ENCODE peak calls at places on chromosomes 6 and 20, in seven cellular contexts. One of them, this sample, is unnamed.

GRCh38 chr6:87274660-87275273 is 47.6 kb upstream of the SMIM8 start:
- DNase-seq in activated effector memory CD4-positive, alpha-beta T cell treated with anti-CD3 and anti-CD28 coated beads, Interleukin-2, amount 50 U/mL, for 16 hours: no peak
- DNase-seq in hypothalamus: no peak
- DNase-seq in IMR-90: peak; percentile 82
- DNase-seq in activated naive CD8-positive, alpha-beta T cell treated with anti-CD3 and anti-CD28 coated beads, Interleukin-2, amount 50 U/mL, for 24 hours: no peak
- DNase-seq in NCI-H1092 treated with DMSO at 0.1 percent for 48 hours: no peak
- DNase-seq in stimulated activated CD8-positive, alpha-beta memory T cell treated with anti-CD3 and anti-CD28 coated beads, Interleukin-12 subunit alpha, Interleukin-12 subunit beta, amount 100 ng/mL, for 4 hours: no peak
- DNase-seq in this sample: no peak

GRCh38 chr6:147950623-147950987 is 392.0 kb upstream of the SASH1 start:
- DNase-seq in NCI-H1092 treated with DMSO at 0.1 percent for 48 hours: no peak
- DNase-seq in stimulated activated CD8-positive, alpha-beta memory T cell treated with anti-CD3 and anti-CD28 coated beads, Interleukin-12 subunit alpha, Interleukin-12 subunit beta, amount 100 ng/mL, for 4 hours: no peak
- DNase-seq in IMR-90: peak; percentile 21
- DNase-seq in hypothalamus: no peak
- DNase-seq in activated naive CD8-positive, alpha-beta T cell treated with anti-CD3 and anti-CD28 coated beads, Interleukin-2, amount 50 U/mL, for 24 hours: no peak
- DNase-seq in activated effector memory CD4-positive, alpha-beta T cell treated with anti-CD3 and anti-CD28 coated beads, Interleukin-2, amount 50 U/mL, for 16 hours: no peak
- DNase-seq in this sample: no peak

GRCh38 chr6:157571995-157572394 is 191.0 kb downstream of the ZDHHC14 start:
- DNase-seq in activated naive CD8-positive, alpha-beta T cell treated with anti-CD3 and anti-CD28 coated beads, Interleukin-2, amount 50 U/mL, for 24 hours: no peak
- DNase-seq in NCI-H1092 treated with DMSO at 0.1 percent for 48 hours: no peak
- DNase-seq in stimulated activated CD8-positive, alpha-beta memory T cell treated with anti-CD3 and anti-CD28 coated beads, Interleukin-12 subunit alpha, Interleukin-12 subunit beta, amount 100 ng/mL, for 4 hours: no peak
- DNase-seq in hypothalamus: no peak
- DNase-seq in activated effector memory CD4-positive, alpha-beta T cell treated with anti-CD3 and anti-CD28 coated beads, Interleukin-2, amount 50 U/mL, for 16 hours: no peak
- DNase-seq in IMR-90: no peak
- DNase-seq in this sample: no peak

GRCh38 chr6:170152989-170153388 is 137.9 kb downstream of the DLL1 start:
- DNase-seq in NCI-H1092 treated with DMSO at 0.1 percent for 48 hours: peak; percentile 96
- DNase-seq in activated effector memory CD4-positive, alpha-beta T cell treated with anti-CD3 and anti-CD28 coated beads, Interleukin-2, amount 50 U/mL, for 16 hours: no peak
- DNase-seq in activated naive CD8-positive, alpha-beta T cell treated with anti-CD3 and anti-CD28 coated beads, Interleukin-2, amount 50 U/mL, for 24 hours: no peak
- DNase-seq in IMR-90: no peak
- DNase-seq in hypothalamus: no peak
- DNase-seq in stimulated activated CD8-positive, alpha-beta memory T cell treated with anti-CD3 and anti-CD28 coated beads, Interleukin-12 subunit alpha, Interleukin-12 subunit beta, amount 100 ng/mL, for 4 hours: no peak
- DNase-seq in this sample: no peak

GRCh38 chr6:35640017-35640664 is 48.6 kb downstream of the FKBP5 start:
- DNase-seq in activated naive CD8-positive, alpha-beta T cell treated with anti-CD3 and anti-CD28 coated beads, Interleukin-2, amount 50 U/mL, for 24 hours: no peak
- DNase-seq in NCI-H1092 treated with DMSO at 0.1 percent for 48 hours: no peak
- DNase-seq in activated effector memory CD4-positive, alpha-beta T cell treated with anti-CD3 and anti-CD28 coated beads, Interleukin-2, amount 50 U/mL, for 16 hours: no peak
- DNase-seq in stimulated activated CD8-positive, alpha-beta memory T cell treated with anti-CD3 and anti-CD28 coated beads, Interleukin-12 subunit alpha, Interleukin-12 subunit beta, amount 100 ng/mL, for 4 hours: no peak
- DNase-seq in hypothalamus: no peak
- DNase-seq in IMR-90: peak; percentile 62
- DNase-seq in this sample: no peak

GRCh38 chr6:16064687-16065086 is 64.2 kb upstream of the MYLIP start:
- DNase-seq in stimulated activated CD8-positive, alpha-beta memory T cell treated with anti-CD3 and anti-CD28 coated beads, Interleukin-12 subunit alpha, Interleukin-12 subunit beta, amount 100 ng/mL, for 4 hours: no peak
- DNase-seq in NCI-H1092 treated with DMSO at 0.1 percent for 48 hours: peak; percentile 66
- DNase-seq in activated naive CD8-positive, alpha-beta T cell treated with anti-CD3 and anti-CD28 coated beads, Interleukin-2, amount 50 U/mL, for 24 hours: no peak
- DNase-seq in hypothalamus: no peak
- DNase-seq in activated effector memory CD4-positive, alpha-beta T cell treated with anti-CD3 and anti-CD28 coated beads, Interleukin-2, amount 50 U/mL, for 16 hours: no peak
- DNase-seq in IMR-90: no peak
- DNase-seq in this sample: no peak

GRCh38 chr20:38790210-38791053 is 15.1 kb upstream of the PPP1R16B start:
- DNase-seq in activated effector memory CD4-positive, alpha-beta T cell treated with anti-CD3 and anti-CD28 coated beads, Interleukin-2, amount 50 U/mL, for 16 hours: peak; percentile 77
- DNase-seq in stimulated activated CD8-positive, alpha-beta memory T cell treated with anti-CD3 and anti-CD28 coated beads, Interleukin-12 subunit alpha, Interleukin-12 subunit beta, amount 100 ng/mL, for 4 hours: no peak
- DNase-seq in hypothalamus: no peak
- DNase-seq in activated naive CD8-positive, alpha-beta T cell treated with anti-CD3 and anti-CD28 coated beads, Interleukin-2, amount 50 U/mL, for 24 hours: no peak
- DNase-seq in IMR-90: peak; percentile 38
- DNase-seq in NCI-H1092 treated with DMSO at 0.1 percent for 48 hours: no peak
- DNase-seq in this sample: peak; percentile 13

GRCh38 chr6:160112628-160113294 is 8.9 kb upstream of the SLC22A1 start:
- DNase-seq in NCI-H1092 treated with DMSO at 0.1 percent for 48 hours: no peak
- DNase-seq in stimulated activated CD8-positive, alpha-beta memory T cell treated with anti-CD3 and anti-CD28 coated beads, Interleukin-12 subunit alpha, Interleukin-12 subunit beta, amount 100 ng/mL, for 4 hours: no peak
- DNase-seq in activated naive CD8-positive, alpha-beta T cell treated with anti-CD3 and anti-CD28 coated beads, Interleukin-2, amount 50 U/mL, for 24 hours: no peak
- DNase-seq in hypothalamus: no peak
- DNase-seq in activated effector memory CD4-positive, alpha-beta T cell treated with anti-CD3 and anti-CD28 coated beads, Interleukin-2, amount 50 U/mL, for 16 hours: no peak
- DNase-seq in IMR-90: no peak
- DNase-seq in this sample: no peak

GRCh38 chr20:51749674-51750036 is 18.5 kb downstream of the ATP9A start:
- DNase-seq in hypothalamus: no peak
- DNase-seq in activated effector memory CD4-positive, alpha-beta T cell treated with anti-CD3 and anti-CD28 coated beads, Interleukin-2, amount 50 U/mL, for 16 hours: no peak
- DNase-seq in IMR-90: peak; percentile 79
- DNase-seq in NCI-H1092 treated with DMSO at 0.1 percent for 48 hours: no peak
- DNase-seq in activated naive CD8-positive, alpha-beta T cell treated with anti-CD3 and anti-CD28 coated beads, Interleukin-2, amount 50 U/mL, for 24 hours: no peak
- DNase-seq in stimulated activated CD8-positive, alpha-beta memory T cell treated with anti-CD3 and anti-CD28 coated beads, Interleukin-12 subunit alpha, Interleukin-12 subunit beta, amount 100 ng/mL, for 4 hours: no peak
- DNase-seq in this sample: no peak

GRCh38 chr20:57197352-57198198 is 68.9 kb downstream of the BMP7 start:
- DNase-seq in activated effector memory CD4-positive, alpha-beta T cell treated with anti-CD3 and anti-CD28 coated beads, Interleukin-2, amount 50 U/mL, for 16 hours: no peak
- DNase-seq in hypothalamus: no peak
- DNase-seq in stimulated activated CD8-positive, alpha-beta memory T cell treated with anti-CD3 and anti-CD28 coated beads, Interleukin-12 subunit alpha, Interleukin-12 subunit beta, amount 100 ng/mL, for 4 hours: no peak
- DNase-seq in IMR-90: no peak
- DNase-seq in activated naive CD8-positive, alpha-beta T cell treated with anti-CD3 and anti-CD28 coated beads, Interleukin-2, amount 50 U/mL, for 24 hours: no peak
- DNase-seq in NCI-H1092 treated with DMSO at 0.1 percent for 48 hours: no peak
- DNase-seq in this sample: no peak

GRCh38 chr6:119148102-119148824 is 69.8 kb upstream of the FAM184A start:
- DNase-seq in stimulated activated CD8-positive, alpha-beta memory T cell treated with anti-CD3 and anti-CD28 coated beads, Interleukin-12 subunit alpha, Interleukin-12 subunit beta, amount 100 ng/mL, for 4 hours: no peak
- DNase-seq in activated effector memory CD4-positive, alpha-beta T cell treated with anti-CD3 and anti-CD28 coated beads, Interleukin-2, amount 50 U/mL, for 16 hours: no peak
- DNase-seq in activated naive CD8-positive, alpha-beta T cell treated with anti-CD3 and anti-CD28 coated beads, Interleukin-2, amount 50 U/mL, for 24 hours: no peak
- DNase-seq in IMR-90: peak; percentile 83
- DNase-seq in NCI-H1092 treated with DMSO at 0.1 percent for 48 hours: peak; percentile 8
- DNase-seq in hypothalamus: peak; percentile 10
- DNase-seq in this sample: no peak

GRCh38 chr20:20407891-20408805 is 40.2 kb downstream of the INSM1 start:
- DNase-seq in IMR-90: peak; percentile 35
- DNase-seq in activated naive CD8-positive, alpha-beta T cell treated with anti-CD3 and anti-CD28 coated beads, Interleukin-2, amount 50 U/mL, for 24 hours: no peak
- DNase-seq in NCI-H1092 treated with DMSO at 0.1 percent for 48 hours: peak; percentile 52
- DNase-seq in hypothalamus: no peak
- DNase-seq in activated effector memory CD4-positive, alpha-beta T cell treated with anti-CD3 and anti-CD28 coated beads, Interleukin-2, amount 50 U/mL, for 16 hours: no peak
- DNase-seq in stimulated activated CD8-positive, alpha-beta memory T cell treated with anti-CD3 and anti-CD28 coated beads, Interleukin-12 subunit alpha, Interleukin-12 subunit beta, amount 100 ng/mL, for 4 hours: no peak
- DNase-seq in this sample: no peak

GRCh38 chr6:144778773-144779531 is 493.8 kb downstream of the UTRN start:
- DNase-seq in IMR-90: no peak
- DNase-seq in activated naive CD8-positive, alpha-beta T cell treated with anti-CD3 and anti-CD28 coated beads, Interleukin-2, amount 50 U/mL, for 24 hours: no peak
- DNase-seq in stimulated activated CD8-positive, alpha-beta memory T cell treated with anti-CD3 and anti-CD28 coated beads, Interleukin-12 subunit alpha, Interleukin-12 subunit beta, amount 100 ng/mL, for 4 hours: no peak
- DNase-seq in NCI-H1092 treated with DMSO at 0.1 percent for 48 hours: no peak
- DNase-seq in activated effector memory CD4-positive, alpha-beta T cell treated with anti-CD3 and anti-CD28 coated beads, Interleukin-2, amount 50 U/mL, for 16 hours: no peak
- DNase-seq in hypothalamus: no peak
- DNase-seq in this sample: no peak

GRCh38 chr6:13453771-13454251 is 33.6 kb downstream of the GFOD1 start:
- DNase-seq in activated effector memory CD4-positive, alpha-beta T cell treated with anti-CD3 and anti-CD28 coated beads, Interleukin-2, amount 50 U/mL, for 16 hours: peak; percentile 72
- DNase-seq in activated naive CD8-positive, alpha-beta T cell treated with anti-CD3 and anti-CD28 coated beads, Interleukin-2, amount 50 U/mL, for 24 hours: peak; percentile 40
- DNase-seq in hypothalamus: no peak
- DNase-seq in IMR-90: peak; percentile 49
- DNase-seq in stimulated activated CD8-positive, alpha-beta memory T cell treated with anti-CD3 and anti-CD28 coated beads, Interleukin-12 subunit alpha, Interleukin-12 subunit beta, amount 100 ng/mL, for 4 hours: no peak
- DNase-seq in NCI-H1092 treated with DMSO at 0.1 percent for 48 hours: no peak
- DNase-seq in this sample: no peak

GRCh38 chr6:21241231-21242130 is 352.1 kb upstream of the SOX4 start:
- DNase-seq in stimulated activated CD8-positive, alpha-beta memory T cell treated with anti-CD3 and anti-CD28 coated beads, Interleukin-12 subunit alpha, Interleukin-12 subunit beta, amount 100 ng/mL, for 4 hours: no peak
- DNase-seq in activated effector memory CD4-positive, alpha-beta T cell treated with anti-CD3 and anti-CD28 coated beads, Interleukin-2, amount 50 U/mL, for 16 hours: no peak
- DNase-seq in NCI-H1092 treated with DMSO at 0.1 percent for 48 hours: no peak
- DNase-seq in IMR-90: no peak
- DNase-seq in hypothalamus: no peak
- DNase-seq in activated naive CD8-positive, alpha-beta T cell treated with anti-CD3 and anti-CD28 coated beads, Interleukin-2, amount 50 U/mL, for 24 hours: no peak
- DNase-seq in this sample: no peak

GRCh38 chr6:116387374-116387773 is 16.6 kb downstream of the DSE start:
- DNase-seq in activated naive CD8-positive, alpha-beta T cell treated with anti-CD3 and anti-CD28 coated beads, Interleukin-2, amount 50 U/mL, for 24 hours: no peak
- DNase-seq in stimulated activated CD8-positive, alpha-beta memory T cell treated with anti-CD3 and anti-CD28 coated beads, Interleukin-12 subunit alpha, Interleukin-12 subunit beta, amount 100 ng/mL, for 4 hours: no peak
- DNase-seq in hypothalamus: no peak
- DNase-seq in activated effector memory CD4-positive, alpha-beta T cell treated with anti-CD3 and anti-CD28 coated beads, Interleukin-2, amount 50 U/mL, for 16 hours: no peak
- DNase-seq in IMR-90: peak; percentile 90
- DNase-seq in NCI-H1092 treated with DMSO at 0.1 percent for 48 hours: no peak
- DNase-seq in this sample: no peak

GRCh38 chr6:15491255-15491985 is 171.4 kb downstream of the DTNBP1 start:
- DNase-seq in stimulated activated CD8-positive, alpha-beta memory T cell treated with anti-CD3 and anti-CD28 coated beads, Interleukin-12 subunit alpha, Interleukin-12 subunit beta, amount 100 ng/mL, for 4 hours: peak; percentile 39
- DNase-seq in hypothalamus: peak; percentile 58
- DNase-seq in activated naive CD8-positive, alpha-beta T cell treated with anti-CD3 and anti-CD28 coated beads, Interleukin-2, amount 50 U/mL, for 24 hours: peak; percentile 71
- DNase-seq in NCI-H1092 treated with DMSO at 0.1 percent for 48 hours: no peak
- DNase-seq in activated effector memory CD4-positive, alpha-beta T cell treated with anti-CD3 and anti-CD28 coated beads, Interleukin-2, amount 50 U/mL, for 16 hours: peak; percentile 86
- DNase-seq in IMR-90: peak; percentile 78
- DNase-seq in this sample: peak; percentile 37

GRCh38 chr20:21389368-21389767 is 8.0 kb downstream of the NKX2-4 start:
- DNase-seq in hypothalamus: no peak
- DNase-seq in activated naive CD8-positive, alpha-beta T cell treated with anti-CD3 and anti-CD28 coated beads, Interleukin-2, amount 50 U/mL, for 24 hours: no peak
- DNase-seq in stimulated activated CD8-positive, alpha-beta memory T cell treated with anti-CD3 and anti-CD28 coated beads, Interleukin-12 subunit alpha, Interleukin-12 subunit beta, amount 100 ng/mL, for 4 hours: no peak
- DNase-seq in activated effector memory CD4-positive, alpha-beta T cell treated with anti-CD3 and anti-CD28 coated beads, Interleukin-2, amount 50 U/mL, for 16 hours: no peak
- DNase-seq in IMR-90: peak; percentile 37
- DNase-seq in NCI-H1092 treated with DMSO at 0.1 percent for 48 hours: no peak
- DNase-seq in this sample: no peak

GRCh38 chr20:5970381-5970780 is 19.9 kb downstream of the MCM8 start:
- DNase-seq in stimulated activated CD8-positive, alpha-beta memory T cell treated with anti-CD3 and anti-CD28 coated beads, Interleukin-12 subunit alpha, Interleukin-12 subunit beta, amount 100 ng/mL, for 4 hours: no peak
- DNase-seq in activated naive CD8-positive, alpha-beta T cell treated with anti-CD3 and anti-CD28 coated beads, Interleukin-2, amount 50 U/mL, for 24 hours: no peak
- DNase-seq in hypothalamus: no peak
- DNase-seq in activated effector memory CD4-positive, alpha-beta T cell treated with anti-CD3 and anti-CD28 coated beads, Interleukin-2, amount 50 U/mL, for 16 hours: no peak
- DNase-seq in NCI-H1092 treated with DMSO at 0.1 percent for 48 hours: no peak
- DNase-seq in IMR-90: no peak
- DNase-seq in this sample: no peak

GRCh38 chr20:15918631-15919030 is 654.6 kb downstream of the KIF16B start:
- DNase-seq in NCI-H1092 treated with DMSO at 0.1 percent for 48 hours: no peak
- DNase-seq in hypothalamus: no peak
- DNase-seq in activated effector memory CD4-positive, alpha-beta T cell treated with anti-CD3 and anti-CD28 coated beads, Interleukin-2, amount 50 U/mL, for 16 hours: no peak
- DNase-seq in activated naive CD8-positive, alpha-beta T cell treated with anti-CD3 and anti-CD28 coated beads, Interleukin-2, amount 50 U/mL, for 24 hours: no peak
- DNase-seq in IMR-90: no peak
- DNase-seq in stimulated activated CD8-positive, alpha-beta memory T cell treated with anti-CD3 and anti-CD28 coated beads, Interleukin-12 subunit alpha, Interleukin-12 subunit beta, amount 100 ng/mL, for 4 hours: no peak
- DNase-seq in this sample: no peak

GRCh38 chr6:97394160-97394748 is 111.2 kb upstream of the MMS22L start:
- DNase-seq in NCI-H1092 treated with DMSO at 0.1 percent for 48 hours: peak; percentile 30
- DNase-seq in activated effector memory CD4-positive, alpha-beta T cell treated with anti-CD3 and anti-CD28 coated beads, Interleukin-2, amount 50 U/mL, for 16 hours: peak; percentile 64
- DNase-seq in activated naive CD8-positive, alpha-beta T cell treated with anti-CD3 and anti-CD28 coated beads, Interleukin-2, amount 50 U/mL, for 24 hours: peak; percentile 34
- DNase-seq in IMR-90: peak; percentile 57
- DNase-seq in stimulated activated CD8-positive, alpha-beta memory T cell treated with anti-CD3 and anti-CD28 coated beads, Interleukin-12 subunit alpha, Interleukin-12 subunit beta, amount 100 ng/mL, for 4 hours: no peak
- DNase-seq in hypothalamus: no peak
- DNase-seq in this sample: peak; percentile 9

GRCh38 chr6:107185570-107185969 is 70.3 kb upstream of the BEND3 start:
- DNase-seq in NCI-H1092 treated with DMSO at 0.1 percent for 48 hours: peak; percentile 50
- DNase-seq in activated effector memory CD4-positive, alpha-beta T cell treated with anti-CD3 and anti-CD28 coated beads, Interleukin-2, amount 50 U/mL, for 16 hours: no peak
- DNase-seq in hypothalamus: no peak
- DNase-seq in IMR-90: peak; percentile 11
- DNase-seq in stimulated activated CD8-positive, alpha-beta memory T cell treated with anti-CD3 and anti-CD28 coated beads, Interleukin-12 subunit alpha, Interleukin-12 subunit beta, amount 100 ng/mL, for 4 hours: no peak
- DNase-seq in activated naive CD8-positive, alpha-beta T cell treated with anti-CD3 and anti-CD28 coated beads, Interleukin-2, amount 50 U/mL, for 24 hours: no peak
- DNase-seq in this sample: no peak

GRCh38 chr6:70369332-70369950 is 43.9 kb upstream of the FAM135A start:
- DNase-seq in NCI-H1092 treated with DMSO at 0.1 percent for 48 hours: peak; percentile 33
- DNase-seq in IMR-90: peak; percentile 68
- DNase-seq in hypothalamus: peak; percentile 23
- DNase-seq in stimulated activated CD8-positive, alpha-beta memory T cell treated with anti-CD3 and anti-CD28 coated beads, Interleukin-12 subunit alpha, Interleukin-12 subunit beta, amount 100 ng/mL, for 4 hours: peak; percentile 14
- DNase-seq in activated effector memory CD4-positive, alpha-beta T cell treated with anti-CD3 and anti-CD28 coated beads, Interleukin-2, amount 50 U/mL, for 16 hours: peak; percentile 86
- DNase-seq in activated naive CD8-positive, alpha-beta T cell treated with anti-CD3 and anti-CD28 coated beads, Interleukin-2, amount 50 U/mL, for 24 hours: peak; percentile 71
- DNase-seq in this sample: peak; percentile 64

GRCh38 chr6:137303436-137303835 is 84.3 kb upstream of the IFNGR1 start:
- DNase-seq in activated effector memory CD4-positive, alpha-beta T cell treated with anti-CD3 and anti-CD28 coated beads, Interleukin-2, amount 50 U/mL, for 16 hours: no peak
- DNase-seq in IMR-90: peak; percentile 44
- DNase-seq in NCI-H1092 treated with DMSO at 0.1 percent for 48 hours: no peak
- DNase-seq in activated naive CD8-positive, alpha-beta T cell treated with anti-CD3 and anti-CD28 coated beads, Interleukin-2, amount 50 U/mL, for 24 hours: no peak
- DNase-seq in hypothalamus: no peak
- DNase-seq in stimulated activated CD8-positive, alpha-beta memory T cell treated with anti-CD3 and anti-CD28 coated beads, Interleukin-12 subunit alpha, Interleukin-12 subunit beta, amount 100 ng/mL, for 4 hours: no peak
- DNase-seq in this sample: no peak

GRCh38 chr20:9672976-9673375 is 158.6 kb downstream of the LAMP5 start:
- DNase-seq in activated effector memory CD4-positive, alpha-beta T cell treated with anti-CD3 and anti-CD28 coated beads, Interleukin-2, amount 50 U/mL, for 16 hours: no peak
- DNase-seq in NCI-H1092 treated with DMSO at 0.1 percent for 48 hours: no peak
- DNase-seq in activated naive CD8-positive, alpha-beta T cell treated with anti-CD3 and anti-CD28 coated beads, Interleukin-2, amount 50 U/mL, for 24 hours: no peak
- DNase-seq in hypothalamus: no peak
- DNase-seq in stimulated activated CD8-positive, alpha-beta memory T cell treated with anti-CD3 and anti-CD28 coated beads, Interleukin-12 subunit alpha, Interleukin-12 subunit beta, amount 100 ng/mL, for 4 hours: no peak
- DNase-seq in IMR-90: no peak
- DNase-seq in this sample: no peak

GRCh38 chr6:90460067-90460466 is 126.8 kb downstream of the MAP3K7 start:
- DNase-seq in activated effector memory CD4-positive, alpha-beta T cell treated with anti-CD3 and anti-CD28 coated beads, Interleukin-2, amount 50 U/mL, for 16 hours: peak; percentile 68
- DNase-seq in stimulated activated CD8-positive, alpha-beta memory T cell treated with anti-CD3 and anti-CD28 coated beads, Interleukin-12 subunit alpha, Interleukin-12 subunit beta, amount 100 ng/mL, for 4 hours: no peak
- DNase-seq in IMR-90: no peak
- DNase-seq in hypothalamus: no peak
- DNase-seq in NCI-H1092 treated with DMSO at 0.1 percent for 48 hours: no peak
- DNase-seq in activated naive CD8-positive, alpha-beta T cell treated with anti-CD3 and anti-CD28 coated beads, Interleukin-2, amount 50 U/mL, for 24 hours: peak; percentile 57
- DNase-seq in this sample: no peak

GRCh38 chr6:150252714-150253444 is 110.0 kb downstream of the PPP1R14C start:
- DNase-seq in NCI-H1092 treated with DMSO at 0.1 percent for 48 hours: no peak
- DNase-seq in IMR-90: peak; percentile 26
- DNase-seq in activated effector memory CD4-positive, alpha-beta T cell treated with anti-CD3 and anti-CD28 coated beads, Interleukin-2, amount 50 U/mL, for 16 hours: no peak
- DNase-seq in stimulated activated CD8-positive, alpha-beta memory T cell treated with anti-CD3 and anti-CD28 coated beads, Interleukin-12 subunit alpha, Interleukin-12 subunit beta, amount 100 ng/mL, for 4 hours: no peak
- DNase-seq in hypothalamus: no peak
- DNase-seq in activated naive CD8-positive, alpha-beta T cell treated with anti-CD3 and anti-CD28 coated beads, Interleukin-2, amount 50 U/mL, for 24 hours: no peak
- DNase-seq in this sample: no peak

GRCh38 chr6:152948150-152948768 is 34.6 kb downstream of the FBXO5 start:
- DNase-seq in NCI-H1092 treated with DMSO at 0.1 percent for 48 hours: peak; percentile 20
- DNase-seq in IMR-90: peak; percentile 52
- DNase-seq in activated naive CD8-positive, alpha-beta T cell treated with anti-CD3 and anti-CD28 coated beads, Interleukin-2, amount 50 U/mL, for 24 hours: no peak
- DNase-seq in activated effector memory CD4-positive, alpha-beta T cell treated with anti-CD3 and anti-CD28 coated beads, Interleukin-2, amount 50 U/mL, for 16 hours: no peak
- DNase-seq in hypothalamus: no peak
- DNase-seq in stimulated activated CD8-positive, alpha-beta memory T cell treated with anti-CD3 and anti-CD28 coated beads, Interleukin-12 subunit alpha, Interleukin-12 subunit beta, amount 100 ng/mL, for 4 hours: no peak
- DNase-seq in this sample: peak; percentile 52

GRCh38 chr6:25041676-25042598 is 106.2 kb upstream of the RIPOR2 start:
- DNase-seq in IMR-90: no peak
- DNase-seq in stimulated activated CD8-positive, alpha-beta memory T cell treated with anti-CD3 and anti-CD28 coated beads, Interleukin-12 subunit alpha, Interleukin-12 subunit beta, amount 100 ng/mL, for 4 hours: no peak
- DNase-seq in activated effector memory CD4-positive, alpha-beta T cell treated with anti-CD3 and anti-CD28 coated beads, Interleukin-2, amount 50 U/mL, for 16 hours: peak; percentile 85
- DNase-seq in activated naive CD8-positive, alpha-beta T cell treated with anti-CD3 and anti-CD28 coated beads, Interleukin-2, amount 50 U/mL, for 24 hours: peak; percentile 43
- DNase-seq in hypothalamus: no peak
- DNase-seq in NCI-H1092 treated with DMSO at 0.1 percent for 48 hours: no peak
- DNase-seq in this sample: peak; percentile 53

GRCh38 chr6:166927942-166928643 is 28.3 kb downstream of the RNASET2 start:
- DNase-seq in stimulated activated CD8-positive, alpha-beta memory T cell treated with anti-CD3 and anti-CD28 coated beads, Interleukin-12 subunit alpha, Interleukin-12 subunit beta, amount 100 ng/mL, for 4 hours: no peak
- DNase-seq in hypothalamus: no peak
- DNase-seq in NCI-H1092 treated with DMSO at 0.1 percent for 48 hours: no peak
- DNase-seq in activated effector memory CD4-positive, alpha-beta T cell treated with anti-CD3 and anti-CD28 coated beads, Interleukin-2, amount 50 U/mL, for 16 hours: no peak
- DNase-seq in IMR-90: no peak
- DNase-seq in activated naive CD8-positive, alpha-beta T cell treated with anti-CD3 and anti-CD28 coated beads, Interleukin-2, amount 50 U/mL, for 24 hours: no peak
- DNase-seq in this sample: no peak

GRCh38 chr20:49104365-49104648 is 58.2 kb downstream of the CSE1L start:
- DNase-seq in activated naive CD8-positive, alpha-beta T cell treated with anti-CD3 and anti-CD28 coated beads, Interleukin-2, amount 50 U/mL, for 24 hours: no peak
- DNase-seq in hypothalamus: no peak
- DNase-seq in activated effector memory CD4-positive, alpha-beta T cell treated with anti-CD3 and anti-CD28 coated beads, Interleukin-2, amount 50 U/mL, for 16 hours: no peak
- DNase-seq in stimulated activated CD8-positive, alpha-beta memory T cell treated with anti-CD3 and anti-CD28 coated beads, Interleukin-12 subunit alpha, Interleukin-12 subunit beta, amount 100 ng/mL, for 4 hours: no peak
- DNase-seq in IMR-90: no peak
- DNase-seq in NCI-H1092 treated with DMSO at 0.1 percent for 48 hours: no peak
- DNase-seq in this sample: no peak

GRCh38 chr20:49846206-49846807 is 33.7 kb downstream of the SLC9A8 start:
- DNase-seq in IMR-90: peak; percentile 58
- DNase-seq in hypothalamus: no peak
- DNase-seq in activated effector memory CD4-positive, alpha-beta T cell treated with anti-CD3 and anti-CD28 coated beads, Interleukin-2, amount 50 U/mL, for 16 hours: peak; percentile 70
- DNase-seq in activated naive CD8-positive, alpha-beta T cell treated with anti-CD3 and anti-CD28 coated beads, Interleukin-2, amount 50 U/mL, for 24 hours: peak; percentile 57
- DNase-seq in NCI-H1092 treated with DMSO at 0.1 percent for 48 hours: peak; percentile 59
- DNase-seq in stimulated activated CD8-positive, alpha-beta memory T cell treated with anti-CD3 and anti-CD28 coated beads, Interleukin-12 subunit alpha, Interleukin-12 subunit beta, amount 100 ng/mL, for 4 hours: no peak
- DNase-seq in this sample: peak; percentile 23

GRCh38 chr6:96898241-96898851 is 655 bp upstream of the NDUFAF4 start:
- DNase-seq in IMR-90: peak; percentile 34
- DNase-seq in NCI-H1092 treated with DMSO at 0.1 percent for 48 hours: peak; percentile 33
- DNase-seq in hypothalamus: no peak
- DNase-seq in activated naive CD8-positive, alpha-beta T cell treated with anti-CD3 and anti-CD28 coated beads, Interleukin-2, amount 50 U/mL, for 24 hours: no peak
- DNase-seq in activated effector memory CD4-positive, alpha-beta T cell treated with anti-CD3 and anti-CD28 coated beads, Interleukin-2, amount 50 U/mL, for 16 hours: no peak
- DNase-seq in stimulated activated CD8-positive, alpha-beta memory T cell treated with anti-CD3 and anti-CD28 coated beads, Interleukin-12 subunit alpha, Interleukin-12 subunit beta, amount 100 ng/mL, for 4 hours: no peak
- DNase-seq in this sample: peak; percentile 63

GRCh38 chr20:35886537-35886936 is 67.8 kb downstream of the SCAND1 start:
- DNase-seq in activated effector memory CD4-positive, alpha-beta T cell treated with anti-CD3 and anti-CD28 coated beads, Interleukin-2, amount 50 U/mL, for 16 hours: no peak
- DNase-seq in NCI-H1092 treated with DMSO at 0.1 percent for 48 hours: no peak
- DNase-seq in stimulated activated CD8-positive, alpha-beta memory T cell treated with anti-CD3 and anti-CD28 coated beads, Interleukin-12 subunit alpha, Interleukin-12 subunit beta, amount 100 ng/mL, for 4 hours: no peak
- DNase-seq in activated naive CD8-positive, alpha-beta T cell treated with anti-CD3 and anti-CD28 coated beads, Interleukin-2, amount 50 U/mL, for 24 hours: no peak
- DNase-seq in hypothalamus: no peak
- DNase-seq in IMR-90: no peak
- DNase-seq in this sample: no peak

GRCh38 chr20:54107600-54108393 is 37.4 kb upstream of the BCAS1 start:
- DNase-seq in activated naive CD8-positive, alpha-beta T cell treated with anti-CD3 and anti-CD28 coated beads, Interleukin-2, amount 50 U/mL, for 24 hours: no peak
- DNase-seq in stimulated activated CD8-positive, alpha-beta memory T cell treated with anti-CD3 and anti-CD28 coated beads, Interleukin-12 subunit alpha, Interleukin-12 subunit beta, amount 100 ng/mL, for 4 hours: no peak
- DNase-seq in hypothalamus: no peak
- DNase-seq in NCI-H1092 treated with DMSO at 0.1 percent for 48 hours: no peak
- DNase-seq in activated effector memory CD4-positive, alpha-beta T cell treated with anti-CD3 and anti-CD28 coated beads, Interleukin-2, amount 50 U/mL, for 16 hours: no peak
- DNase-seq in IMR-90: no peak
- DNase-seq in this sample: no peak

This sample was measured in KG1.